ENCODE peak calls at places on chromosomes 13 and 19, in five cellular contexts. One of them, this sample, is unnamed. For H3K9me3 and H3K27me3, the result is how much of the 10 kb centered on the place peaks cover.

GRCh38 chr13:60164490-60164889 is 762 bp upstream of the DIAPH3 start:
- DNase-seq in IMR-90: peak
- DNase-seq in fibroblast of lung: peak
- DNase-seq in ovary: no peak
- DNase-seq in thoracic aorta: no peak
- DNase-seq in this sample: no peak

GRCh38 chr19:45876411-45877197 is 9.3 kb downstream of the IRF2BP1 start:
- DNase-seq in IMR-90: peak
- DNase-seq in fibroblast of lung: peak
- DNase-seq in ovary: no peak
- DNase-seq in thoracic aorta: no peak
- DNase-seq in this sample: no peak

GRCh38 chr13:33233547-33233946 is 52.0 kb downstream of the STARD13 start:
- DNase-seq in IMR-90: no peak
- DNase-seq in fibroblast of lung: no peak
- DNase-seq in ovary: no peak
- DNase-seq in thoracic aorta: no peak
- DNase-seq in this sample: peak

GRCh38 chr13:40668335-40668734 is 1.9 kb upstream of the FOXO1 start:
- DNase-seq in IMR-90: no peak
- DNase-seq in fibroblast of lung: no peak
- DNase-seq in ovary: peak
- DNase-seq in thoracic aorta: no peak
- DNase-seq in this sample: no peak

GRCh38 chr19:50777830-50778303 is 7.6 kb downstream of the GPR32 start:
- DNase-seq in IMR-90: peak
- DNase-seq in fibroblast of lung: no peak
- DNase-seq in ovary: no peak
- DNase-seq in thoracic aorta: no peak
- DNase-seq in this sample: no peak

GRCh38 chr19:35813043-35813890 is 622 bp upstream of the PRODH2 start:
- DNase-seq in IMR-90: no peak
- DNase-seq in fibroblast of lung: no peak
- DNase-seq in ovary: no peak
- DNase-seq in thoracic aorta: no peak
- DNase-seq in this sample: no peak

GRCh38 chr13:52348983-52349780 is 56.8 kb downstream of the THSD1 start:
- DNase-seq in IMR-90: peak
- DNase-seq in fibroblast of lung: peak
- DNase-seq in ovary: no peak
- DNase-seq in thoracic aorta: no peak
- DNase-seq in this sample: no peak

GRCh38 chr19:39297931-39298634 is 1.9 kb downstream of the IFNL1 start:
- DNase-seq in IMR-90: no peak
- DNase-seq in fibroblast of lung: no peak
- DNase-seq in ovary: no peak
- DNase-seq in thoracic aorta: no peak
- DNase-seq in this sample: peak

GRCh38 chr19:54309811-54310210 is 3.2 kb downstream of the LILRA5 start:
- DNase-seq in IMR-90: no peak
- DNase-seq in fibroblast of lung: no peak
- DNase-seq in ovary: no peak
- DNase-seq in thoracic aorta: no peak
- DNase-seq in this sample: no peak

GRCh38 chr19:42577016-42577415 is 17.7 kb downstream of the CEACAM8 start:
- DNase-seq in IMR-90: no peak
- DNase-seq in fibroblast of lung: no peak
- DNase-seq in ovary: no peak
- DNase-seq in thoracic aorta: no peak
- DNase-seq in this sample: no peak

GRCh38 chr13:67880916-67881315 is 650.8 kb upstream of the PCDH9 start:
- DNase-seq in IMR-90: no peak
- DNase-seq in fibroblast of lung: peak
- DNase-seq in ovary: no peak
- DNase-seq in thoracic aorta: no peak
- DNase-seq in this sample: no peak

GRCh38 chr13:111263566-111263965 is 56.9 kb upstream of the TEX29 start:
- DNase-seq in IMR-90: no peak
- DNase-seq in fibroblast of lung: no peak
- DNase-seq in ovary: no peak
- DNase-seq in thoracic aorta: no peak
- DNase-seq in this sample: no peak

GRCh38 chr19:31000913-31001312 is 348.3 kb downstream of the TSHZ3 start:
- DNase-seq in IMR-90: no peak
- DNase-seq in fibroblast of lung: no peak
- DNase-seq in ovary: no peak
- DNase-seq in thoracic aorta: no peak
- DNase-seq in this sample: no peak

GRCh38 chr13:111950697-111951096 is 116.3 kb upstream of the SOX1 start:
- DNase-seq in IMR-90: no peak
- DNase-seq in fibroblast of lung: no peak
- DNase-seq in ovary: no peak
- DNase-seq in thoracic aorta: no peak
- DNase-seq in this sample: no peak

GRCh38 chr19:50801107-50801506 is 10.9 kb downstream of the ACP4 start:
- DNase-seq in IMR-90: no peak
- DNase-seq in fibroblast of lung: no peak
- DNase-seq in ovary: no peak
- DNase-seq in thoracic aorta: no peak
- DNase-seq in this sample: no peak

GRCh38 chr19:29528946-29529645 is 3.3 kb downstream of the VSTM2B start:
- DNase-seq in IMR-90: no peak
- DNase-seq in fibroblast of lung: no peak
- DNase-seq in ovary: peak
- DNase-seq in thoracic aorta: no peak
- DNase-seq in this sample: no peak

GRCh38 chr13:110410906-110411305 is 103.8 kb downstream of the COL4A2 start:
- DNase-seq in IMR-90: no peak
- DNase-seq in fibroblast of lung: no peak
- DNase-seq in ovary: no peak
- DNase-seq in thoracic aorta: no peak
- DNase-seq in this sample: no peak

GRCh38 chr19:32570081-32570785 is 10.8 kb upstream of the PDCD5 start:
- DNase-seq in IMR-90: peak
- DNase-seq in fibroblast of lung: peak
- DNase-seq in ovary: peak
- DNase-seq in thoracic aorta: no peak
- DNase-seq in this sample: peak

GRCh38 chr19:49104229-49104864 is 9.8 kb upstream of the LIN7B start:
- DNase-seq in IMR-90: no peak
- DNase-seq in fibroblast of lung: no peak
- DNase-seq in ovary: no peak
- DNase-seq in thoracic aorta: no peak
- DNase-seq in this sample: no peak

GRCh38 chr19:51531349-51532315 is at the start of gene SIGLEC6:
- DNase-seq in IMR-90: no peak
- DNase-seq in fibroblast of lung: no peak
- DNase-seq in ovary: no peak
- DNase-seq in thoracic aorta: no peak
- DNase-seq in this sample: no peak

GRCh38 chr19:4327252-4327876 is 11.3 kb downstream of the STAP2 start:
- DNase-seq in IMR-90: peak
- DNase-seq in fibroblast of lung: peak
- DNase-seq in ovary: peak
- DNase-seq in thoracic aorta: no peak
- DNase-seq in this sample: peak

GRCh38 chr19:16698914-16699313 is 20.7 kb upstream of the NWD1 start:
- DNase-seq in IMR-90: no peak
- DNase-seq in fibroblast of lung: no peak
- DNase-seq in ovary: peak
- DNase-seq in thoracic aorta: no peak
- DNase-seq in this sample: peak

GRCh38 chr19:45253396-45254027 is 2.4 kb downstream of the MARK4 start:
- DNase-seq in IMR-90: peak
- DNase-seq in fibroblast of lung: peak
- DNase-seq in ovary: no peak
- DNase-seq in thoracic aorta: no peak
- DNase-seq in this sample: no peak

GRCh38 chr19:18408053-18408476 is 10.6 kb upstream of the LRRC25 start:
- DNase-seq in IMR-90: no peak
- DNase-seq in fibroblast of lung: no peak
- DNase-seq in ovary: no peak
- DNase-seq in thoracic aorta: no peak
- DNase-seq in this sample: peak

GRCh38 chr19:4971424-4971793 is 2.5 kb downstream of the KDM4B start:
- DNase-seq in IMR-90: no peak
- DNase-seq in fibroblast of lung: no peak
- DNase-seq in ovary: peak
- DNase-seq in thoracic aorta: no peak
- DNase-seq in this sample: peak

GRCh38 chr13:51804295-51805172 is 571 bp upstream of the DHRS12 start:
- DNase-seq in IMR-90: no peak
- DNase-seq in fibroblast of lung: no peak
- DNase-seq in ovary: no peak
- DNase-seq in thoracic aorta: no peak
- DNase-seq in this sample: peak

GRCh38 chr19:12139885-12140544 is at the start of gene ZNF20:
- DNase-seq in IMR-90: peak
- DNase-seq in fibroblast of lung: peak
- DNase-seq in ovary: peak
- DNase-seq in thoracic aorta: peak
- DNase-seq in this sample: peak

GRCh38 chr19:12141405-12141736 is 1.2 kb upstream of the ZNF20 start:
- DNase-seq in IMR-90: no peak
- DNase-seq in fibroblast of lung: no peak
- DNase-seq in ovary: no peak
- DNase-seq in thoracic aorta: no peak
- DNase-seq in this sample: no peak

GRCh38 chr19:12140545-12141404 is 625 bp upstream of the ZNF20 start:
- DNase-seq in IMR-90: peak
- DNase-seq in fibroblast of lung: peak
- DNase-seq in ovary: peak
- DNase-seq in thoracic aorta: peak
- DNase-seq in this sample: peak

GRCh38 chr19:12139309-12139708 is 841 bp downstream of the ZNF20 start:
- DNase-seq in IMR-90: peak
- DNase-seq in fibroblast of lung: peak
- DNase-seq in ovary: no peak
- DNase-seq in thoracic aorta: no peak
- DNase-seq in this sample: no peak

GRCh38 chr19:12137541-12137940 is 2.6 kb downstream of the ZNF20 start:
- DNase-seq in IMR-90: no peak
- DNase-seq in fibroblast of lung: no peak
- DNase-seq in ovary: no peak
- DNase-seq in thoracic aorta: no peak
- DNase-seq in this sample: no peak
- TF ChIP-seq CTCF in IMR-90: no peak
- TF ChIP-seq CTCF in fibroblast of lung: no peak
- TF ChIP-seq CTCF in ovary: no peak
- TF ChIP-seq CTCF in thoracic aorta: no peak
- TF ChIP-seq CTCF in this sample: peak

GRCh38 chr19:27861411-27861975 is 1351.5 kb downstream of the UQCRFS1 start:
- DNase-seq in IMR-90: no peak
- DNase-seq in fibroblast of lung: no peak
- DNase-seq in ovary: no peak
- DNase-seq in thoracic aorta: no peak
- DNase-seq in this sample: no peak

GRCh38 chr19:27860309-27860934 is 1352.5 kb downstream of the UQCRFS1 start:
- DNase-seq in IMR-90: no peak
- DNase-seq in fibroblast of lung: no peak
- DNase-seq in ovary: no peak
- DNase-seq in thoracic aorta: no peak
- DNase-seq in this sample: no peak

GRCh38 chr19:27870293-27870692 is 1342.7 kb downstream of the UQCRFS1 start:
- DNase-seq in IMR-90: no peak
- DNase-seq in fibroblast of lung: no peak
- DNase-seq in ovary: no peak
- DNase-seq in thoracic aorta: no peak
- DNase-seq in this sample: no peak

GRCh38 chr19:27867981-27868380 is 1345.0 kb downstream of the UQCRFS1 start:
- DNase-seq in IMR-90: no peak
- DNase-seq in fibroblast of lung: no peak
- DNase-seq in ovary: no peak
- DNase-seq in thoracic aorta: no peak
- DNase-seq in this sample: no peak

DNA sequence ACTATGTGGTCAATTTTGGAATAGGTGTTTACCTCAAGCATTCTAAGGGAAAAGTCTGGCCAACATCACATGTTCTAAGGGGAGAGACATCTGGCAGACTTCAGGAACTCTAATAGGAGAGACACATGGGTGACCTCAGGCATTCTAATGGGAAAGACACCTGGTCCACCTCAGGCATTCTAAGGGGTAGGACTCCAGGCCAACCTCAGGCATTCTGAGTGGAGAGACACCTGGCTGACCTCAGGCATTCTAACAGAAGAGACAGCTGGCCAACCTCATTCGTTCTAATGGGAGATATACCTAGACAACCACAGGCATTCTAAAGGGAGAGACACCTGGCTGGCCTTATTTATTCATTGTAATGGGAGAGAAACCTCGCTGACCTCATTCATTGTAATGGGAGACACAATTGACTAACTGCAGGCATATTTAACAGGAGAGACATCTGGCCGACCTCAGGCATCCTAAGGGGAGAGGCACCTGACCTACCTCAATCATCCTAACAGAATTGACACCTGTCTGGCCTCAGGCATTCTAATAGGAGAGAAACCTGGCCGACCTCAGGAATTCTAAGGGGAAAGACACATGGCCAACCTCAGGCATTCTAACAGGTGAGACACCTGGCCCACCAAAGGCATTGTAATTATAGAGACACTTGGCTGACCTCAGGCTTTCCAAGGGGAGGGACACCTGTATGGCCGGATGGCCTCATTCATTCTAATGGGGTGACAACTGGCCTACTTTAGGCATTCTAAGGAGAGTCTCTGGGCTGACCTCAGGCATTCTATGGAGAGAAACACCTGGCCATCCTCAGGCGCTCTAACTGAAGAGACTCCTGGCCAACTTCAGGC is 1346.8 kb downstream of the UQCRFS1 start:
- DNase-seq in IMR-90: no peak
- DNase-seq in fibroblast of lung: no peak
- DNase-seq in ovary: no peak
- DNase-seq in thoracic aorta: no peak
- DNase-seq in this sample: no peak
- H3K9me3 ChIP-seq in IMR-90: under half
- H3K9me3 ChIP-seq in fibroblast of lung: under half
- H3K9me3 ChIP-seq in ovary: under half
- H3K9me3 ChIP-seq in thoracic aorta: under half
- H3K9me3 ChIP-seq in this sample: under half

GRCh38 chr19:12769689-12770088 is 5.7 kb downstream of the HOOK2 start:
- DNase-seq in IMR-90: no peak
- DNase-seq in fibroblast of lung: no peak
- DNase-seq in ovary: no peak
- DNase-seq in thoracic aorta: no peak
- DNase-seq in this sample: peak
- H3K27me3 ChIP-seq in IMR-90: under half
- H3K27me3 ChIP-seq in fibroblast of lung: under half
- H3K27me3 ChIP-seq in ovary: under half
- H3K27me3 ChIP-seq in thoracic aorta: under half
- H3K27me3 ChIP-seq in this sample: under half

GRCh38 chr19:33678796-33679195 is 57.0 kb downstream of the CHST8 start:
- DNase-seq in IMR-90: no peak
- DNase-seq in fibroblast of lung: no peak
- DNase-seq in ovary: no peak
- DNase-seq in thoracic aorta: no peak
- DNase-seq in this sample: no peak
- TF ChIP-seq CTCF in IMR-90: no peak
- TF ChIP-seq CTCF in fibroblast of lung: no peak
- TF ChIP-seq CTCF in ovary: no peak
- TF ChIP-seq CTCF in thoracic aorta: no peak
- TF ChIP-seq CTCF in this sample: no peak

This sample was measured in thyroid gland.